ENCODE peak calls at places on chromosomes 12 and 14, in four cellular contexts. E is BJ, M is esophagus squamous epithelium, Z is prostate gland. F is an unnamed sample.

GRCh38 chr12:98418357-98419075 is 96.9 kb upstream of the TMPO start:
- DNase-seq in E (peak; percentile 99), M (peak; percentile 9), Z (peak; percentile 86), F (peak; percentile 94)

GRCh38 chr14:46048127-46048526 is 603.5 kb downstream of the RPL10L start:
- DNase-seq in E (peak; percentile 21), M (no peak), Z (no peak), F (no peak)

GRCh38 chr12:93550748-93551611 is 21.5 kb upstream of the SOCS2 start:
- DNase-seq in E (no peak), M (no peak), Z (no peak), F (no peak)

GRCh38 chr12:10154145-10154496 is 17.8 kb downstream of the OLR1 start:
- DNase-seq in E (no peak), M (no peak), Z (no peak), F (no peak)

GRCh38 chr12:25970082-25970481 is 11.6 kb downstream of the RASSF8 start:
- DNase-seq in E (no peak), M (no peak), Z (no peak), F (no peak)

GRCh38 chr14:35399083-35399807 is 5.3 kb downstream of the NFKBIA start:
- DNase-seq in E (no peak), M (no peak), Z (no peak), F (no peak)

GRCh38 chr12:47995976-47996375 is 8.3 kb downstream of the COL2A1 start:
- DNase-seq in E (peak; percentile 35), M (no peak), Z (peak; percentile 56), F (peak; percentile 38)

GRCh38 chr12:94427520-94428381 is 31.9 kb downstream of the CEP83 start:
- DNase-seq in E (peak; percentile 54), M (no peak), Z (no peak), F (peak; percentile 66)

GRCh38 chr12:68878283-68878682 is 54.7 kb downstream of the CPM start:
- DNase-seq in E (no peak), M (no peak), Z (no peak), F (no peak)

GRCh38 chr12:54882074-54882473 is 27.8 kb downstream of the MUCL1 start:
- DNase-seq in E (no peak), M (no peak), Z (no peak), F (no peak)

GRCh38 chr12:50533971-50534370 is 29.2 kb downstream of the DIP2B start:
- DNase-seq in E (no peak), M (no peak), Z (no peak), F (no peak)

GRCh38 chr12:6779667-6780459 is 7.5 kb downstream of the LAG3 start:
- DNase-seq in E (no peak), M (no peak), Z (no peak), F (no peak)

GRCh38 chr12:59708484-59708883 is 112.7 kb downstream of the SLC16A7 start:
- DNase-seq in E (no peak), M (no peak), Z (no peak), F (no peak)

GRCh38 chr14:100538566-100539318 is 48.5 kb downstream of the BEGAIN start:
- DNase-seq in E (no peak), M (no peak), Z (no peak), F (no peak)

GRCh38 chr12:90945070-90945649 is 9.8 kb downstream of the CCER1 start:
- DNase-seq in E (no peak), M (no peak), Z (no peak), F (no peak)

GRCh38 chr14:54257424-54257823 is 139.4 kb upstream of the CDKN3 start:
- DNase-seq in E (no peak), M (no peak), Z (no peak), F (no peak)

GRCh38 chr14:94317259-94317658 is 5.9 kb downstream of the SERPINA6 start:
- DNase-seq in E (no peak), M (no peak), Z (no peak), F (peak; percentile 38)

GRCh38 chr12:124639407-124639806 is 72.0 kb upstream of the NCOR2 start:
- DNase-seq in E (no peak), M (no peak), Z (no peak), F (no peak)

GRCh38 chr14:20697273-20698017 is 8.9 kb downstream of the ANG start:
- DNase-seq in E (no peak), M (no peak), Z (peak; percentile 42), F (no peak)

GRCh38 chr12:10554228-10554970 is 48.7 kb downstream of the EIF2S3B start:
- DNase-seq in E (no peak), M (no peak), Z (no peak), F (no peak)

GRCh38 chr12:38961044-38961443 is 55.7 kb upstream of the CPNE8 start:
- DNase-seq in E (no peak), M (no peak), Z (no peak), F (no peak)

GRCh38 chr14:93230539-93230938 is 23.5 kb downstream of the UBR7 start:
- DNase-seq in E (no peak), M (no peak), Z (no peak), F (no peak)

GRCh38 chr14:104296388-104297312 is 158.3 kb downstream of the KIF26A start:
- DNase-seq in E (no peak), M (no peak), Z (no peak), F (no peak)

GRCh38 chr12:42213023-42213422 is 25.0 kb downstream of the YAF2 start:
- DNase-seq in E (no peak), M (no peak), Z (no peak), F (no peak)

GRCh38 chr14:105517096-105517495 is 9.3 kb upstream of the TMEM121 start:
- DNase-seq in E (no peak), M (no peak), Z (no peak), F (no peak)

GRCh38 chr12:55188974-55189556 is 31.8 kb upstream of the OR10A7 start:
- DNase-seq in E (peak; percentile 19), M (no peak), Z (peak; percentile 60), F (peak; percentile 28)

DNA sequence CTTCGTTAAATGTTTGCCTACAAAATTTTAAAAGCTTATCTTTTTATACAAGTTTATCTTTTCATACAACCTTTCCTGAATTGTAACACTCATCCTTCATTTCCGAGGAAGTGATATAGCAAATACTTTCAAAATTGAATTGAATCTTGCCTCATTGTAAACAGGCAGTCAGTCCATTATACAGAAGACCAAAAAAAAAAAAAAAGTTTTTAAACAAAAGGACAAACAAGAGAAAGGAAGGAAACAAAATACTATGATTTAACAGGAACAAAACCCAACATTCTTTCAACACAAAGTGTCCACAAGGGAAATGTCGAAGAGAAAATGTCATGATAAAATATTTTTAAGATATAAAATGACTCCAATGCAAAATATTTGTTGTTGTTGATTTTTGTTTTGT is 8.5 kb downstream of the ATF7 start:
- DNase-seq in E (no peak), M (no peak), Z (no peak), F (no peak)
- H3K4me3 ChIP-seq in E (no peak overlapping the region), M (peak overlapping the region; percentile 34), Z (no peak overlapping the region), F (no peak overlapping the region)

DNA sequence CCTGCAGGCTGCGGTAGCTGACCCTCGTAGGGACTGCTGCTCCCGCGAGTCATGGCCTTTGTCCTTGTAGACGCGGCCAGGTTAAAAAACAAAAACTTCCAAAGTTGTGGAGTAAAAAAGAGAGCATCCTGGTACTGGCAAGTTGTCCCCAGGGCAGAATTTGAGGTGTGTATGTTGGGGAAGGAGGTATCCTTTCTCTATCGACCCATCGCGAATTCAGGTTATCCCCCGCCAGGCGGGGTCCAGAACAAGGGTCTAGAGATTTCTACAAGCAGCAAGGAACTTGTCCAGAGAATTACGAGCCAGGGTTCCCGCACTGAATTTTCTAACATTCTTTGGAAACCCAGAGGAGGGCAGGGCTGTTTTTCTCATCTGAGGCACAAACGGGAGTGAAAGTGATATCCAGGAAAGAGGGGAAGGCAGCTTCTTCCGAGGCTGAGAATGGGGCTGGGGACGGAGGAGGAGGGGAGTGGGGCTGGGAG is 16.3 kb downstream of the TBX3 start:
- DNase-seq in E (no peak), M (no peak), Z (no peak), F (no peak)
- H3K4me3 ChIP-seq in E (peak overlapping the region; percentile 43), M (peak overlapping the region; percentile 60), Z (peak overlapping the region; percentile 94), F (peak overlapping the region; percentile 49)

GRCh38 chr14:77222546-77223225 is 41.1 kb downstream of the TMEM63C start:
- DNase-seq in E (no peak), M (no peak), Z (no peak), F (no peak)
- H3K4me3 ChIP-seq in E (no peak overlapping the region), M (no peak overlapping the region), Z (no peak overlapping the region), F (no peak overlapping the region)

GRCh38 chr14:23294734-23295561 is 7.7 kb downstream of the PPP1R3E start:
- DNase-seq in E (no peak), M (no peak), Z (no peak), F (no peak)
- H3K4me3 ChIP-seq in E (no peak overlapping the region), M (peak overlapping the region; percentile 33), Z (no peak overlapping the region), F (no peak overlapping the region)

GRCh38 chr14:60736494-60736893 is 1.9 kb downstream of the MNAT1 start:
- DNase-seq in E (peak; percentile 29), M (no peak), Z (no peak), F (no peak)
- H3K4me3 ChIP-seq in E (no peak overlapping the region), M (peak overlapping the region; percentile 22), Z (no peak overlapping the region), F (peak overlapping the region; percentile 70)

GRCh38 chr12:96195845-96196451 is 1.8 kb downstream of the ELK3 start:
- DNase-seq in E (no peak), M (no peak), Z (no peak), F (no peak)

GRCh38 chr12:96196781-96197180 is 2.6 kb downstream of the ELK3 start:
- DNase-seq in E (no peak), M (no peak), Z (no peak), F (peak; percentile 80)

GRCh38 chr12:96198970-96199369 is 4.8 kb downstream of the ELK3 start:
- DNase-seq in E (peak; percentile 86), M (no peak), Z (no peak), F (peak; percentile 89)

GRCh38 chr12:96199465-96199864 is 5.3 kb downstream of the ELK3 start:
- DNase-seq in E (no peak), M (no peak), Z (no peak), F (no peak)

DNA sequence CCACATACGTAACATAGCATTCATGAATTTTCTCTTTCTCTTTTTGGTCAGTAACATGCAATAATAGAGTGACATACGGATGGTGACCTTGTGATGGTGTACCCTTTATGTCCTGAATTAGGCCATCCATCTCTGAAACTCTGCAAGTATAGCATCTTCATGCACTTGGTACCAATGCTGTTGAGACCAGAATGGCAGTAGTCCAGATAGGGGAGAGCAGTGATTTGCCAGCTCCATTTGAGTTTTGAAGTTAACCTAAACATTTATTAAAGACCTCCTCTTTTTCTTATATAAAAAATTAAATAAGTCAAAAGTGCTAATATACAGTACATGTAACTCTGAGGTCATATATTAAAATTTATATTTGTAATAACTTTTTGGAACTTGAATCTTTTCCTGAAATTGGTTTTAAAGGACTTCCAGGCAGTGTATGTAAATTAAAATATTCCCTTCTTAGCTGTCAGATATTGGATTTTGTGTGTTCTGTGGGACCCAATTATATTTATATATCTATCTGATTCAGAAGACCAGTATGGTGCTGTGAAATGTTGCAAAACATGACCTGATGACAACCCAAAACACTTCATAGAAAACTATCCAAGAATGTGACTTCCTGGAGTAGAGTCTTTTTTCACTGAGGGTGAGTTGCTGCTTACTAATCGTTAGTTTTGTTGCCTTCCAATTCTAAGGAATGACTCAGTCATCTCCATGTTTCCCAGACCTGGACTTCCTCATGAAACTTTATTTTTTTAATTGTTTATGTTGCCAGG is 3.5 kb downstream of the ELK3 start:
- DNase-seq in E (peak; percentile 92), M (no peak), Z (no peak), F (peak; percentile 95)
- H3K4me3 ChIP-seq in E (no peak overlapping the region), M (peak overlapping the region; percentile 86), Z (no peak overlapping the region), F (peak overlapping the region; percentile 94)

GRCh38 chr12:52521581-52522266 is 1.5 kb upstream of the KRT5 start:
- DNase-seq in E (no peak), M (no peak), Z (no peak), F (no peak)
- H3K4me3 ChIP-seq in E (no peak overlapping the region), M (peak overlapping the region; percentile 50), Z (no peak overlapping the region), F (no peak overlapping the region)

F was measured in skeletal muscle cell.